ENCODE peak calls at places on chromosomes 13 and 19, in ten cellular contexts. L is A549; I is AG04450; N is fibroblast of lung; G is HCT116; Q is H9; M is hepatocyte; F is CD4-positive, alpha-beta T cell; X is H1; T is right lobe of liver. Y is an unnamed sample.
A peak's percentile ranks its signal among the peaks of the same experiment; 100 is the strongest.

GRCh38 chr13:24119593-24120508 is 40.7 kb upstream of the SPATA13 start:
- DNase-seq in L (no peak), I (peak; percentile 13), N (peak; percentile 79), G (no peak), Q (no peak), M (no peak), F (no peak), X (no peak), T (no peak), Y (no peak)

GRCh38 chr13:49635599-49636433 is 7.5 kb downstream of the ARL11 start:
- DNase-seq in L (no peak), I (peak; percentile 27), N (peak; percentile 69), G (no peak), Q (peak; percentile 85), M (no peak), F (no peak), X (peak; percentile 33), T (no peak), Y (no peak)

GRCh38 chr19:19997656-19998268 is 41.5 kb downstream of the ZNF682 start:
- DNase-seq in L (no peak), I (no peak), N (no peak), G (no peak), Q (peak; percentile 74), M (no peak), F (peak; percentile 45), X (peak; percentile 47), T (no peak), Y (no peak)

GRCh38 chr13:43057653-43058317 is 34.4 kb downstream of the DNAJC15 start:
- DNase-seq in L (no peak), I (no peak), N (peak; percentile 58), G (peak; percentile 68), Q (peak; percentile 43), M (no peak), F (peak; percentile 44), X (no peak), T (no peak), Y (no peak)

GRCh38 chr13:113558461-113558860 is 26.1 kb upstream of the TFDP1 start:
- DNase-seq in L (no peak), I (no peak), N (no peak), G (no peak), Q (peak; percentile 22), M (no peak), F (no peak), X (no peak), T (no peak), Y (no peak)

GRCh38 chr19:51431124-51431523 is 13.7 kb upstream of the SIGLEC10 start:
- DNase-seq in L (no peak), I (no peak), N (no peak), G (no peak), Q (no peak), M (no peak), F (no peak), X (no peak), T (no peak), Y (no peak)

GRCh38 chr13:59364508-59365187 is 799.1 kb downstream of the DIAPH3 start:
- DNase-seq in L (peak; percentile 1), I (no peak), N (no peak), G (no peak), Q (peak; percentile 38), M (no peak), F (no peak), X (no peak), T (no peak), Y (no peak)

GRCh38 chr13:75635621-75636338 is at the start of gene LMO7:
- DNase-seq in L (peak; percentile 23), I (no peak), N (peak; percentile 75), G (no peak), Q (peak; percentile 82), M (peak; percentile 67), F (peak; percentile 50), X (no peak), T (peak; percentile 61), Y (peak; percentile 29)

GRCh38 chr13:44719857-44720671 is 143.9 kb upstream of the TSC22D1 start:
- DNase-seq in L (no peak), I (peak; percentile 30), N (peak; percentile 99), G (no peak), Q (no peak), M (no peak), F (no peak), X (no peak), T (no peak), Y (no peak)
- H3K27ac ChIP-seq in L (peak overlapping the region; percentile 38), I (peak overlapping the region; percentile 67), N (peak overlapping the region; percentile 67), G (no peak overlapping the region), Q (no peak overlapping the region), M (peak overlapping the region; percentile 15), F (no peak overlapping the region), X (no peak overlapping the region), T (no peak overlapping the region), Y (no peak overlapping the region)

GRCh38 chr19:39390759-39391592 is at the start of the genes MED29 and PAF1:
- DNase-seq in L (peak; percentile 100), I (peak; percentile 99), N (peak; percentile 99), G (peak; percentile 99), Q (peak; percentile 99), M (peak; percentile 99), F (peak; percentile 93), X (peak; percentile 99), T (peak; percentile 95), Y (peak; percentile 99)
- TF ChIP-seq CTCF in L (no peak), I (no peak), N (no peak), G (no peak), Q (peak; percentile 18), M (peak; percentile 31), F (no peak), X (peak; percentile 22), T (no peak), Y (no peak)

GRCh38 chr19:53809518-53810186 is 14.5 kb downstream of the NLRP12 start:
- DNase-seq in L (no peak), I (no peak), N (no peak), G (no peak), Q (peak; percentile 83), M (no peak), F (no peak), X (peak; percentile 58), T (peak; percentile 30), Y (no peak)

GRCh38 chr19:53812335-53812734 is 11.8 kb downstream of the NLRP12 start:
- DNase-seq in L (no peak), I (no peak), N (no peak), G (no peak), Q (peak; percentile 55), M (no peak), F (no peak), X (no peak), T (no peak), Y (no peak)

GRCh38 chr19:53810891-53811290 is 13.2 kb downstream of the NLRP12 start:
- DNase-seq in L (no peak), I (no peak), N (no peak), G (no peak), Q (no peak), M (no peak), F (no peak), X (no peak), T (no peak), Y (no peak)

GRCh38 chr19:53808710-53809125 is 15.4 kb downstream of the NLRP12 start:
- DNase-seq in L (peak; percentile 52), I (no peak), N (peak; percentile 39), G (peak; percentile 45), Q (peak; percentile 66), M (peak; percentile 45), F (no peak), X (no peak), T (no peak), Y (peak; percentile 14)

DNA sequence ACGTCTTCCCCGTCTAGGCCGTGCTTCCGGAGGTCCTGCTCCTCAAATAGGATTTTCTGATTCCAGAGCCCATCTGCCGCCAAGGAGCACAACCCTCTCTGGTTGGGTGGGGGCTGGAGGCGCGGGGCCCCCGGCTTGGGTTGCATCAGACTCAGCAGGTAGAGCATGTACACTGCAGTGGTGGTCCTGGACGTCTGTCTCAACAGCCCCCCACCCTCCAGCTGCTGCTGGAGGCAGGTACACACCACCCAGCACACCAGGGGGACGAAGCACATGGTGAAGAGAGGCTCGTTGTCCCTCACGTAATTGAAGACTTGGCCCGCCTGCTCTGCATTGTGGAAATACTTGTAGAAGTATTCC is 13.9 kb downstream of the NLRP12 start:
- DNase-seq in L (no peak), I (no peak), N (no peak), G (no peak), Q (no peak), M (no peak), F (no peak), X (no peak), T (no peak), Y (no peak)
- H3K27ac ChIP-seq in L (no peak overlapping the region), I (no peak overlapping the region), N (no peak overlapping the region), G (no peak overlapping the region), Q (no peak overlapping the region), M (no peak overlapping the region), F (no peak overlapping the region), X (no peak overlapping the region), T (no peak overlapping the region), Y (no peak overlapping the region)

DNA sequence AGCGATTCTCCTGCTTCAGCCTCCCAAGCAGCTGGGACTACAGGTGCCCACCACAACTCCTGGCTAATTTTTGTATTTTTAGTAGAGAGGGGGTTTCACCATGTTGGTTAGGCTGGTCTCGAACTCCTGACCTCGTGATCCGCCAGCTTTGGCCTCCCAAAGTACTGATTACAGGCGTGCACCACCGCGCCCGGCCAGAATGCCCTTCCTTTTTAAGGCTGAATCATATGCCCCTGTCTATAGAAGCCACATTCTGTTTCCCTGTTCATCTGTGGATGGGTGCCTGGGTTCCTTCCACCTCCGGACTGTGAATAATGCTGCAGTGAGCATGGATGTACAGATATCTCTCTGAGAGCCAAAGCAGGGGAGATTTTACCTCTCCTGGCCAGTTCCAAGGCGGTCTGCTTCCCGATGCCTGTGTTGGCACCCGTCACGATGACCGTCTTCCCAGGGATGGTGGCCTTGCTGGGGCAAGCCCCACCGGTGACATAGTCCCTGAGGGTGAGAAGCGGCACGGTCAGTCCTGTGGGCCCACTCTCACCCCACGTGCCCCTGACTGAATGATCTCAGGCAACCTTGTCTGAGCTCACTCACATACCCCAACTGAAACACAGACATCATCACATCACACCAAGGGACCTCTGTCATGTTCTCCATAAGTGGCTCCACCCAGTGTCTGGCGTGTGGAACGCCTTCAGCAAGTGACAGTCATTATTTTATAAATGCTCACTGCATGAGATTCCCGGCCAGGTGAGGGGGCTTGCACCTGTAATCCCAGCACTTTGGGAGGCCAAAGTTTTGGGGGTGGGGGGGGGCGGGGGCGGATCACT is 4.0 kb downstream of the RDH13 start:
- DNase-seq in L (no peak), I (no peak), N (no peak), G (no peak), Q (no peak), M (no peak), F (no peak), X (no peak), T (no peak), Y (no peak)
- TF ChIP-seq CTCF in L (no peak), I (no peak), N (no peak), G (peak; percentile 22), Q (no peak), M (no peak), F (no peak), X (no peak), T (no peak), Y (no peak)

GRCh38 chr13:101985321-101985720 is 416.5 kb downstream of the FGF14 start:
- DNase-seq in L (no peak), I (no peak), N (peak; percentile 20), G (no peak), Q (no peak), M (no peak), F (no peak), X (no peak), T (no peak), Y (peak; percentile 10)
- H3K27ac ChIP-seq in L (no peak overlapping the region), I (no peak overlapping the region), N (no peak overlapping the region), G (no peak overlapping the region), Q (no peak overlapping the region), M (no peak overlapping the region), F (no peak overlapping the region), X (no peak overlapping the region), T (no peak overlapping the region), Y (no peak overlapping the region)